ENCODE peak calls at places on chromosomes 5 and 9, in eight cellular contexts. T is uterus, M is A549, Z is hepatocyte, C is right lobe of liver, Q is lower lobe of right lung, V is astrocyte, Y is OCI-LY7. L is an unnamed sample. For H3K9me3, the result is how much of the 10 kb centered on the place peaks cover.

GRCh38 chr5:124654418-124654817 is 92.0 kb downstream of the ZNF608 start:
- DNase-seq in T (no peak), M (no peak), Z (no peak), C (no peak), Q (no peak), V (no peak), Y (no peak), L (no peak)

GRCh38 chr9:70835323-70835722 is 286.1 kb downstream of the TRPM3 start:
- DNase-seq in T (no peak), M (no peak), Z (no peak), C (no peak), Q (no peak), V (no peak), Y (no peak), L (no peak)

GRCh38 chr9:114551750-114552685 is 35.6 kb upstream of the ATP6V1G1 start:
- DNase-seq in T (peak), M (peak), Z (peak), C (no peak), Q (no peak), V (peak), Y (no peak), L (peak)

GRCh38 chr5:91296691-91297143 is 86.4 kb downstream of the ARRDC3 start:
- DNase-seq in T (no peak), M (no peak), Z (no peak), C (no peak), Q (peak), V (peak), Y (no peak), L (no peak)

GRCh38 chr9:15295761-15296405 is 11.1 kb downstream of the TTC39B start:
- DNase-seq in T (peak), M (peak), Z (peak), C (no peak), Q (no peak), V (peak), Y (no peak), L (no peak)

GRCh38 chr9:130183133-130183762 is 11.0 kb downstream of the NCS1 start:
- DNase-seq in T (no peak), M (peak), Z (peak), C (no peak), Q (no peak), V (peak), Y (no peak), L (peak)

GRCh38 chr5:107874810-107875209 is 204.1 kb upstream of the EFNA5 start:
- DNase-seq in T (no peak), M (no peak), Z (no peak), C (no peak), Q (no peak), V (peak), Y (no peak), L (no peak)

GRCh38 chr9:114849450-114849849 is 43.6 kb upstream of the TNFSF15 start:
- DNase-seq in T (no peak), M (no peak), Z (no peak), C (no peak), Q (no peak), V (peak), Y (no peak), L (no peak)

GRCh38 chr5:30781642-30782041 is 411.8 kb upstream of the CDH6 start:
- DNase-seq in T (no peak), M (no peak), Z (no peak), C (no peak), Q (no peak), V (no peak), Y (no peak), L (no peak)

GRCh38 chr5:111603446-111603827 is 91.1 kb upstream of the STARD4 start:
- DNase-seq in T (no peak), M (no peak), Z (peak), C (no peak), Q (no peak), V (peak), Y (no peak), L (no peak)

GRCh38 chr9:106417685-106418084 is 445.3 kb upstream of the ZNF462 start:
- DNase-seq in T (no peak), M (no peak), Z (no peak), C (no peak), Q (no peak), V (no peak), Y (no peak), L (no peak)

GRCh38 chr9:134460904-134461303 is 134.6 kb downstream of the RXRA start:
- DNase-seq in T (no peak), M (no peak), Z (no peak), C (no peak), Q (no peak), V (no peak), Y (no peak), L (no peak)

GRCh38 chr5:67972027-67972822 is 243.3 kb upstream of the PIK3R1 start:
- DNase-seq in T (no peak), M (no peak), Z (no peak), C (peak), Q (no peak), V (no peak), Y (no peak), L (no peak)

GRCh38 chr5:179140293-179140692 is 80.1 kb downstream of the ZNF354C start:
- DNase-seq in T (no peak), M (no peak), Z (no peak), C (no peak), Q (peak), V (no peak), Y (no peak), L (no peak)

GRCh38 chr9:68585034-68585761 is 44.5 kb upstream of the TMEM252 start:
- DNase-seq in T (no peak), M (no peak), Z (no peak), C (no peak), Q (no peak), V (no peak), Y (no peak), L (no peak)

GRCh38 chr5:139816566-139816965 is 21.0 kb downstream of the PSD2 start:
- DNase-seq in T (no peak), M (no peak), Z (no peak), C (no peak), Q (no peak), V (no peak), Y (no peak), L (peak)

GRCh38 chr5:150469718-150470470 is 20.4 kb upstream of the RPS14 start:
- DNase-seq in T (no peak), M (peak), Z (peak), C (no peak), Q (no peak), V (peak), Y (no peak), L (peak)

GRCh38 chr9:121889990-121890563 is 203.0 kb downstream of the TTLL11 start:
- DNase-seq in T (no peak), M (no peak), Z (no peak), C (no peak), Q (no peak), V (peak), Y (no peak), L (no peak)

GRCh38 chr5:58969253-58969652 is 386.4 kb downstream of the RAB3C start:
- DNase-seq in T (no peak), M (no peak), Z (no peak), C (no peak), Q (no peak), V (no peak), Y (no peak), L (no peak)

GRCh38 chr9:32350682-32351081 is 33.8 kb upstream of the ACO1 start:
- DNase-seq in T (no peak), M (peak), Z (peak), C (no peak), Q (no peak), V (peak), Y (peak), L (no peak)

GRCh38 chr9:126616521-126616976 is 2.8 kb downstream of the LMX1B start:
- DNase-seq in T (no peak), M (no peak), Z (no peak), C (no peak), Q (no peak), V (no peak), Y (no peak), L (peak)

GRCh38 chr9:102506391-102506790 is 488.7 kb upstream of the CYLC2 start:
- DNase-seq in T (no peak), M (no peak), Z (no peak), C (no peak), Q (no peak), V (no peak), Y (no peak), L (no peak)

GRCh38 chr9:38281917-38282316 is 110.6 kb upstream of the ALDH1B1 start:
- DNase-seq in T (no peak), M (no peak), Z (no peak), C (peak), Q (no peak), V (no peak), Y (no peak), L (no peak)

GRCh38 chr5:138898742-138899141 is 23.6 kb upstream of the LRRTM2 start:
- DNase-seq in T (no peak), M (no peak), Z (no peak), C (no peak), Q (no peak), V (no peak), Y (no peak), L (no peak)

GRCh38 chr5:472076-472655 is 29.2 kb downstream of the EXOC3 start:
- DNase-seq in T (no peak), M (peak), Z (peak), C (no peak), Q (peak), V (peak), Y (no peak), L (peak)

GRCh38 chr5:137617806-137618205 is 118.1 kb downstream of the KLHL3 start:
- DNase-seq in T (no peak), M (no peak), Z (no peak), C (no peak), Q (no peak), V (peak), Y (no peak), L (no peak)

GRCh38 chr9:84722388-84722989 is 53.0 kb downstream of the NTRK2 start:
- DNase-seq in T (no peak), M (no peak), Z (no peak), C (no peak), Q (no peak), V (no peak), Y (no peak), L (no peak)

GRCh38 chr9:37984672-37985611 is 81.0 kb upstream of the SLC25A51 start:
- DNase-seq in T (no peak), M (no peak), Z (no peak), C (no peak), Q (no peak), V (peak), Y (no peak), L (peak)

GRCh38 chr5:1152156-1152555 is 40.3 kb upstream of the SLC12A7 start:
- DNase-seq in T (no peak), M (no peak), Z (no peak), C (no peak), Q (no peak), V (no peak), Y (peak), L (no peak)

GRCh38 chr9:76530458-76531100 is 71.6 kb downstream of the GCNT1 start:
- DNase-seq in T (no peak), M (no peak), Z (no peak), C (no peak), Q (no peak), V (no peak), Y (no peak), L (no peak)

GRCh38 chr5:127801751-127802476 is 98.7 kb downstream of the CCDC192 start:
- DNase-seq in T (no peak), M (no peak), Z (no peak), C (no peak), Q (no peak), V (peak), Y (no peak), L (no peak)

GRCh38 chr9:85258823-85259370 is 482.9 kb downstream of the AGTPBP1 start:
- DNase-seq in T (no peak), M (peak), Z (peak), C (peak), Q (no peak), V (peak), Y (peak), L (no peak)

GRCh38 chr5:20601678-20602100 is 613.7 kb upstream of the CDH18 start:
- DNase-seq in T (no peak), M (no peak), Z (peak), C (no peak), Q (no peak), V (peak), Y (no peak), L (no peak)

GRCh38 chr9:71791875-71792274 is 23.6 kb upstream of the CEMIP2 start:
- DNase-seq in T (no peak), M (no peak), Z (peak), C (no peak), Q (no peak), V (peak), Y (no peak), L (no peak)

DNA sequence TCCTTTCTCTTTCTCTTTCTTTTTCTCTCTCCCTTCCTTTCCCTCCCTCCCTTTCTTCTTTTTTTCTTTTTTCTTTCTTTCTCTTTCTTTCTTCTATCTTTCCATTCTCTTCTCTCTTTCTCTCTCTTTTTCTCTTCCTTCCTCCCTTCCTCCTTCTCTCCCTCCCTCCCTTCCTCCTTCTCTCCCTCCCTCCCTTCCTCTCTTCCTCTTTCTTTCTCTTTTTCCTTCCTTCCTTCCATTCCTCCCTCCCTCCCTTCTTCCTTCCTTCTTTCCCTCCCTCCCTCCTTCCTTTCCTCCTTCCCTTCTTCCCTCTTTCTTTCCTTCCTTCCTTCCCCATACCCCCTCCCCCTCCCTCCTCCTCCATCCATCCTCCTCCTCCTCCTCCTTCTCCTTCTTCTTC is 243.3 kb upstream of the CTNND2 start:
- DNase-seq in T (no peak), M (no peak), Z (no peak), C (no peak), Q (no peak), V (no peak), Y (no peak), L (no peak)
- H3K9me3 ChIP-seq in T (under half), M (under half), Z (under half), C (under half), Q (under half), V (under half), Y (under half), L (under half)

GRCh38 chr5:170270670-170271069 is 26.9 kb downstream of the LCP2 start:
- DNase-seq in T (no peak), M (no peak), Z (no peak), C (no peak), Q (no peak), V (no peak), Y (no peak), L (no peak)

GRCh38 chr5:170275376-170275994 is 22.1 kb downstream of the LCP2 start:
- DNase-seq in T (no peak), M (no peak), Z (no peak), C (no peak), Q (no peak), V (no peak), Y (no peak), L (no peak)

GRCh38 chr5:170269579-170269978 is 28.0 kb downstream of the LCP2 start:
- DNase-seq in T (no peak), M (no peak), Z (no peak), C (no peak), Q (no peak), V (peak), Y (no peak), L (no peak)

GRCh38 chr5:170277953-170278352 is 19.6 kb downstream of the LCP2 start:
- DNase-seq in T (no peak), M (no peak), Z (no peak), C (no peak), Q (no peak), V (no peak), Y (peak), L (no peak)

DNA sequence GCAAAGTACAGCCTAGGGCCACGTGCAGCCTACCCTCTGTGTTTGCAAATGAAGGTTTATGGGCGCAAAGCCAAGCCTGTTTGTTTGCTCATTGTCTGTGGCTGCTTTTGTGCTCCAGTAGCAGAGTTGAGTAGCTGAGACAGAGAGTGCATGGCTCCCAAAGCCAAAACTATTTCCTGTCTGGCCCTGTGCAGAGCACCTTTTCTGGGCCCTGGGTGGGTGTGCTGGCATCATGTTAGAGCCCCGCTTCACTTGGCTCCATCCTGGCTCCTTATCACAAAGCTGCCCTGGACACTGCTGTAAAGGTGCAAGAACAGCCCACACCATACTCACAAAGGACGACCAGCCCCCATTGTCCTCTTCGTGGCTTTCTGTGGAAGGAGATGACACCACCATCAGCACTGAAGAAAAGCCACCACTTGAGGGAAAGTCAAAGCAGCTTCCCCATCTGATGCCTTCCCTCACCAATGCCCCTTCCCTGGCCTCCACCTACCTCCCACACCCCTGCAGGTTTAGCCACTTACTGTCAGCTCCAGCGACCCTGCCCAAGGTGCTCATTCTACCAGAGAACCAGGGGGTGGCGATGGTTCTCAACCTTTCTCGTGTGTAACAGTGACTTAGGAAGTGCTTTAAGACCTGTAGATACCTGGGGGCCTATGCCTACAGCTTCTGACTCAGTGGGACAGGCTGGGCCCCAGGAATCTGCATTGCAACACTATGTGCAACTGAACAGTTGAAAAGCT is 23.4 kb downstream of the LCP2 start:
- DNase-seq in T (no peak), M (peak), Z (peak), C (no peak), Q (no peak), V (no peak), Y (peak), L (no peak)
- H3K27ac ChIP-seq in T (no peak), M (no peak), Z (no peak), C (no peak), Q (no peak), V (no peak), Y (no peak), L (no peak)

DNA sequence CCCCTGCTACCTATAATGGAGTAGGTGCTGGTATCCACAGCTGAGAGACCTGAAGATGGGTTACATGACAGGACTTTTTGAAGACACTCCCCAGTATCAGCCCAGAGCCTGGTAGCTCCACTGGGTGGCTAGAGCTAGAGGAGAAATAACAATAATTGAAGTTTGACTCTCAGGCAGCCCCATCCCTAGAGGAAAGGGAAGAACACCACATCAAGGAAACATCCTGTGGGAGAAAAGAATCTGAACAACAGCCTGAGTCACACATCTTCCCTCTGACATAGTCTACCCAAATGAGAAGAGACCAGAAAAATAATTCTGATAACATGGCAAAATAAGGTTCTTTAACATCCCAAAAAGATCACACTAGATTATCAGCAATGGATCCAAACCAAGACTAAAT is 432.1 kb downstream of the CDH18 start:
- DNase-seq in T (no peak), M (no peak), Z (no peak), C (no peak), Q (no peak), V (peak), Y (no peak), L (no peak)
- TF ChIP-seq CTCF in T (no peak), M (no peak), Z (no peak), C (no peak), Q (no peak), V (no peak), Y (no peak), L (no peak)

GRCh38 chr5:25979086-25979485 is 1059.3 kb downstream of the CDH9 start:
- DNase-seq in T (no peak), M (no peak), Z (no peak), C (no peak), Q (no peak), V (no peak), Y (no peak), L (no peak)

GRCh38 chr5:25970906-25971489 is 1067.4 kb downstream of the CDH9 start:
- DNase-seq in T (no peak), M (no peak), Z (no peak), C (no peak), Q (no peak), V (no peak), Y (no peak), L (no peak)

GRCh38 chr5:25975881-25976280 is 1062.5 kb downstream of the CDH9 start:
- DNase-seq in T (no peak), M (no peak), Z (no peak), C (no peak), Q (no peak), V (no peak), Y (no peak), L (no peak)
- H3K9me3 ChIP-seq in T (under half), M (under half), Z (under half), C (under half), Q (under half), V (under half), Y (under half), L (under half)

GRCh38 chr5:122077451-122078115 is 476 bp downstream of the LOX start:
- DNase-seq in T (no peak), M (no peak), Z (peak), C (no peak), Q (no peak), V (no peak), Y (no peak), L (no peak)
- H3K27ac ChIP-seq in T (peak), M (peak), Z (peak), C (no peak), Q (peak), V (peak), Y (no peak), L (peak)

GRCh38 chr9:117116084-117116483 is 298.8 kb downstream of the ASTN2 start:
- DNase-seq in T (no peak), M (no peak), Z (no peak), C (no peak), Q (no peak), V (no peak), Y (no peak), L (no peak)

GRCh38 chr9:117120061-117120460 is 294.8 kb downstream of the ASTN2 start:
- DNase-seq in T (no peak), M (no peak), Z (no peak), C (no peak), Q (no peak), V (no peak), Y (no peak), L (no peak)

DNA sequence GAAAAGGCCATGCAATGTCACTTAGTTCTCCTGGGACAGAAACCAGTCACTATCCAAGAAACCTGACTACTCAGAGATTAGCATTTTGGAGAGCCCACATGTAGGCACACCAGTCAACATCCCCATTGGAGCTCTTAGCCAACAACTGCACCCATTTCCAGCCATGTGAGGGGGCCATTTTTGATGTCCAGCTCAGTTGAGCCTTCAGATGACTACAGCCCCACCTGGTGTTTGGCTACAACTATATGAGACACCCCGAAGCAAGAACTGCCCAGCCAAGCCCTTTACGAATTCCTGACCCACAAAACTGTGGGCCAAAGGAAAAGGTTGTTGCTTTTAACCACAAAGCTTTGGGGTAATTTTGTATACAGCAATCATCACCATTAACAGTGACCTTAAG is 300.1 kb downstream of the ASTN2 start:
- DNase-seq in T (no peak), M (no peak), Z (no peak), C (no peak), Q (no peak), V (no peak), Y (no peak), L (no peak)
- TF ChIP-seq CTCF in T (no peak), M (no peak), Z (no peak), C (no peak), Q (no peak), V (no peak), Y (no peak), L (no peak)

DNA sequence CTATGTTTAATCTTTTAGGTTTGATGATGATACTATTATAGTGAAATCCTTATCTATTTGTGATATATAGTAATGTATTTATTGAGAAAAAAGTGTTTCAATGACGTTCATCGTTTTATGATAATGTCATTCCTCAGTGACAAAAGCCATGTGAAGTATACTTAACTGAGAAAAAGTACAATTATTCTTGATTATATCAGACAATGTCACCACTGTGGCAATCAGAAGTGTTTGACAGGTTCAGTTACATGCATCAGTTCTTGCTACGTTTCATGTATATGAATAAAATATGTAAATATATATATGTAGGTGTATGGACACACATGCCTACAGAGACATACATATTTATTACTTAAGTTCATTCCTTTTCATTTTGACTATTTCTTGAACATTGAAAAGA is 341.5 kb upstream of the CDH10 start:
- DNase-seq in T (no peak), M (no peak), Z (no peak), C (no peak), Q (no peak), V (no peak), Y (no peak), L (no peak)
- H3K9me3 ChIP-seq in T (under half), M (under half), Z (under half), C (under half), Q (under half), V (under half), Y (under half), L (under half)